ENCODE peak calls at places on chromosomes 3 and 15, in eight cellular contexts. One of them, this sample, is unnamed.

GRCh38 chr3:197501879-197502620 is 53.7 kb downstream of the BDH1 start:
- DNase-seq in colonic mucosa: peak; percentile 89
- DNase-seq in nephron progenitor cell: peak; percentile 33
- DNase-seq in fibroblast of villous mesenchyme: peak; percentile 61
- DNase-seq in endothelial cell: peak; percentile 65
- DNase-seq in fibroblast of mammary gland: peak; percentile 58
- DNase-seq in cardiac fibroblast: peak; percentile 87
- DNase-seq in left ventricle myocardium inferior: no peak
- DNase-seq in this sample: peak; percentile 74

GRCh38 chr3:140011086-140011485 is 76.1 kb downstream of the CLSTN2 start:
- DNase-seq in fibroblast of mammary gland: no peak
- DNase-seq in nephron progenitor cell: no peak
- DNase-seq in left ventricle myocardium inferior: no peak
- DNase-seq in cardiac fibroblast: no peak
- DNase-seq in endothelial cell: no peak
- DNase-seq in fibroblast of villous mesenchyme: no peak
- DNase-seq in colonic mucosa: no peak
- DNase-seq in this sample: no peak

GRCh38 chr15:23447107-23447500 is at the start of gene GOLGA6L2:
- DNase-seq in left ventricle myocardium inferior: no peak
- DNase-seq in nephron progenitor cell: no peak
- DNase-seq in colonic mucosa: no peak
- DNase-seq in fibroblast of mammary gland: peak; percentile 12
- DNase-seq in cardiac fibroblast: no peak
- DNase-seq in endothelial cell: no peak
- DNase-seq in fibroblast of villous mesenchyme: no peak
- DNase-seq in this sample: peak; percentile 30

GRCh38 chr3:176914764-176915163 is 282.5 kb downstream of the TBL1XR1 start:
- DNase-seq in cardiac fibroblast: no peak
- DNase-seq in endothelial cell: no peak
- DNase-seq in left ventricle myocardium inferior: no peak
- DNase-seq in fibroblast of mammary gland: no peak
- DNase-seq in nephron progenitor cell: no peak
- DNase-seq in colonic mucosa: no peak
- DNase-seq in fibroblast of villous mesenchyme: no peak
- DNase-seq in this sample: no peak

GRCh38 chr3:143000525-143000924 is 845 bp upstream of the U2SURP start:
- DNase-seq in fibroblast of villous mesenchyme: peak; percentile 33
- DNase-seq in colonic mucosa: peak; percentile 44
- DNase-seq in nephron progenitor cell: no peak
- DNase-seq in left ventricle myocardium inferior: no peak
- DNase-seq in endothelial cell: no peak
- DNase-seq in cardiac fibroblast: peak; percentile 67
- DNase-seq in fibroblast of mammary gland: peak; percentile 27
- DNase-seq in this sample: no peak

GRCh38 chr15:70720228-70721016 is 42.9 kb downstream of the UACA start:
- DNase-seq in fibroblast of mammary gland: no peak
- DNase-seq in endothelial cell: no peak
- DNase-seq in colonic mucosa: no peak
- DNase-seq in cardiac fibroblast: no peak
- DNase-seq in left ventricle myocardium inferior: no peak
- DNase-seq in nephron progenitor cell: no peak
- DNase-seq in fibroblast of villous mesenchyme: no peak
- DNase-seq in this sample: no peak

GRCh38 chr3:134535186-134535974 is 49.5 kb downstream of the CEP63 start:
- DNase-seq in nephron progenitor cell: no peak
- DNase-seq in cardiac fibroblast: no peak
- DNase-seq in colonic mucosa: no peak
- DNase-seq in endothelial cell: no peak
- DNase-seq in fibroblast of villous mesenchyme: no peak
- DNase-seq in left ventricle myocardium inferior: no peak
- DNase-seq in fibroblast of mammary gland: no peak
- DNase-seq in this sample: no peak

GRCh38 chr3:71779674-71780377 is 5.1 kb downstream of the PROK2 start:
- DNase-seq in left ventricle myocardium inferior: no peak
- DNase-seq in nephron progenitor cell: no peak
- DNase-seq in fibroblast of villous mesenchyme: no peak
- DNase-seq in endothelial cell: no peak
- DNase-seq in cardiac fibroblast: peak; percentile 2
- DNase-seq in colonic mucosa: no peak
- DNase-seq in fibroblast of mammary gland: no peak
- DNase-seq in this sample: no peak

GRCh38 chr3:43155464-43156121 is 49.7 kb upstream of the POMGNT2 start:
- DNase-seq in cardiac fibroblast: peak; percentile 88
- DNase-seq in fibroblast of mammary gland: peak; percentile 88
- DNase-seq in left ventricle myocardium inferior: peak; percentile 60
- DNase-seq in nephron progenitor cell: peak; percentile 52
- DNase-seq in fibroblast of villous mesenchyme: peak; percentile 78
- DNase-seq in colonic mucosa: peak; percentile 60
- DNase-seq in endothelial cell: peak; percentile 72
- DNase-seq in this sample: no peak

GRCh38 chr3:10992017-10992945 is at the start of gene SLC6A1:
- DNase-seq in fibroblast of villous mesenchyme: no peak
- DNase-seq in nephron progenitor cell: peak; percentile 56
- DNase-seq in colonic mucosa: no peak
- DNase-seq in cardiac fibroblast: no peak
- DNase-seq in endothelial cell: peak; percentile 51
- DNase-seq in fibroblast of mammary gland: no peak
- DNase-seq in left ventricle myocardium inferior: no peak
- DNase-seq in this sample: no peak

GRCh38 chr3:17258823-17259436 is 374.2 kb downstream of the PLCL2 start:
- DNase-seq in nephron progenitor cell: peak; percentile 4
- DNase-seq in endothelial cell: peak; percentile 23
- DNase-seq in cardiac fibroblast: peak; percentile 64
- DNase-seq in colonic mucosa: no peak
- DNase-seq in fibroblast of villous mesenchyme: peak; percentile 41
- DNase-seq in fibroblast of mammary gland: peak; percentile 53
- DNase-seq in left ventricle myocardium inferior: no peak
- DNase-seq in this sample: peak; percentile 21

GRCh38 chr3:2456788-2457187 is 358.1 kb downstream of the CNTN4 start:
- DNase-seq in nephron progenitor cell: no peak
- DNase-seq in colonic mucosa: no peak
- DNase-seq in cardiac fibroblast: no peak
- DNase-seq in fibroblast of villous mesenchyme: no peak
- DNase-seq in endothelial cell: no peak
- DNase-seq in left ventricle myocardium inferior: no peak
- DNase-seq in fibroblast of mammary gland: no peak
- DNase-seq in this sample: no peak

GRCh38 chr15:100285641-100286295 is 56.0 kb downstream of the ADAMTS17 start:
- DNase-seq in colonic mucosa: no peak
- DNase-seq in fibroblast of mammary gland: no peak
- DNase-seq in cardiac fibroblast: no peak
- DNase-seq in fibroblast of villous mesenchyme: no peak
- DNase-seq in left ventricle myocardium inferior: no peak
- DNase-seq in endothelial cell: no peak
- DNase-seq in nephron progenitor cell: no peak
- DNase-seq in this sample: no peak

GRCh38 chr15:100314809-100315400 is 26.9 kb downstream of the ADAMTS17 start:
- DNase-seq in colonic mucosa: no peak
- DNase-seq in nephron progenitor cell: no peak
- DNase-seq in fibroblast of villous mesenchyme: no peak
- DNase-seq in fibroblast of mammary gland: no peak
- DNase-seq in endothelial cell: no peak
- DNase-seq in left ventricle myocardium inferior: no peak
- DNase-seq in cardiac fibroblast: no peak
- DNase-seq in this sample: no peak

DNA sequence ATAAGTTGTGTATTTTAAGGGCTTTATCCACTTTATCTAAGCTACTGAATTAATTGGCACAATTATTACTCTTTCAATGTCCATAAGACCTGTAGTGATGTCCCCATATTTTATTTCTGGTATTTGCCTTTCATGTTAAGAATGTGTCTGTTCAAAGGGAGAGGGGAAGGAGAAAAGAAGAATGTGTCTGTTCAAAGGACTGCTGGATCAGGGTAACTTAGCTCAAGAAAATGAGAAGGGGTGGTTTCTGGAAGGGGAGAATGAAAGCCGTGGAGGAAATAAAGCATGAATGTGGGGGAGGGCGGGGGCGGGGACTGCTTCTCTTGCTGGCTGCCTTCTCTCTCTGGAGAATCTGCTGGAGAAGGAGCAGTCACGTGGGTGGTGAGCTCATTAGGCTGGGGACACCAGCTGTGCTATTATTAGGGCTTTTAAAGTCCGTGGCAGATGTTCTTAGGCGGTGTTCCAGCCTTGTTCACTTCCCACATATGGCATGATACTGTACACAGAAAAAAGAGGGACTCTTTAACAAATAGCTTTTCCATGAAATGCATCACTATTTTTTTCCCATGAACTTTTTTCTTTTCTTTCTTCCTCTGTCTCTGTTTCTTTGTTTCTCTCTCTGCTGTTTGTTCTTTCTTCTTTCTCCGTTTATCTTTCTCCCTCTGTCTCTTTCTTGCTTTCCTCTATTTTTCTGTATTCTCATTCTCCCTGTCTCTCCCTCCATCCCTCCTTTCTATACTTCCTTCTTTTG is 63.7 kb upstream of the ULK4 start:
- DNase-seq in left ventricle myocardium inferior: peak; percentile 91
- DNase-seq in colonic mucosa: peak; percentile 86
- DNase-seq in fibroblast of mammary gland: peak; percentile 98
- DNase-seq in fibroblast of villous mesenchyme: peak; percentile 98
- DNase-seq in endothelial cell: peak; percentile 68
- DNase-seq in cardiac fibroblast: peak; percentile 99
- DNase-seq in nephron progenitor cell: peak; percentile 50
- DNase-seq in this sample: peak; percentile 35
- TF ChIP-seq CTCF in left ventricle myocardium inferior: no peak
- TF ChIP-seq CTCF in colonic mucosa: no peak
- TF ChIP-seq CTCF in fibroblast of mammary gland: no peak
- TF ChIP-seq CTCF in fibroblast of villous mesenchyme: no peak
- TF ChIP-seq CTCF in endothelial cell: no peak
- TF ChIP-seq CTCF in cardiac fibroblast: no peak
- TF ChIP-seq CTCF in nephron progenitor cell: no peak
- TF ChIP-seq CTCF in this sample: no peak

GRCh38 chr3:133489466-133490085 is 83.9 kb upstream of the CDV3 start:
- DNase-seq in nephron progenitor cell: no peak
- DNase-seq in cardiac fibroblast: peak; percentile 42
- DNase-seq in endothelial cell: no peak
- DNase-seq in fibroblast of villous mesenchyme: no peak
- DNase-seq in left ventricle myocardium inferior: no peak
- DNase-seq in fibroblast of mammary gland: peak; percentile 60
- DNase-seq in colonic mucosa: no peak
- DNase-seq in this sample: no peak

GRCh38 chr3:133487920-133488540 is 85.5 kb upstream of the CDV3 start:
- DNase-seq in nephron progenitor cell: no peak
- DNase-seq in fibroblast of mammary gland: peak; percentile 58
- DNase-seq in endothelial cell: no peak
- DNase-seq in cardiac fibroblast: peak; percentile 65
- DNase-seq in fibroblast of villous mesenchyme: peak; percentile 46
- DNase-seq in left ventricle myocardium inferior: no peak
- DNase-seq in colonic mucosa: peak; percentile 74
- DNase-seq in this sample: peak; percentile 70

GRCh38 chr3:133487204-133487603 is 86.3 kb upstream of the CDV3 start:
- DNase-seq in nephron progenitor cell: no peak
- DNase-seq in fibroblast of mammary gland: no peak
- DNase-seq in colonic mucosa: peak; percentile 90
- DNase-seq in fibroblast of villous mesenchyme: no peak
- DNase-seq in left ventricle myocardium inferior: no peak
- DNase-seq in endothelial cell: no peak
- DNase-seq in cardiac fibroblast: no peak
- DNase-seq in this sample: no peak

GRCh38 chr3:133488785-133489367 is 84.6 kb upstream of the CDV3 start:
- DNase-seq in fibroblast of mammary gland: peak; percentile 62
- DNase-seq in left ventricle myocardium inferior: no peak
- DNase-seq in cardiac fibroblast: peak; percentile 67
- DNase-seq in fibroblast of villous mesenchyme: peak; percentile 74
- DNase-seq in endothelial cell: no peak
- DNase-seq in nephron progenitor cell: no peak
- DNase-seq in colonic mucosa: no peak
- DNase-seq in this sample: no peak

GRCh38 chr3:133486658-133487057 is 86.8 kb downstream of the BFSP2 start:
- DNase-seq in fibroblast of mammary gland: no peak
- DNase-seq in cardiac fibroblast: no peak
- DNase-seq in endothelial cell: no peak
- DNase-seq in fibroblast of villous mesenchyme: no peak
- DNase-seq in colonic mucosa: no peak
- DNase-seq in nephron progenitor cell: no peak
- DNase-seq in left ventricle myocardium inferior: no peak
- DNase-seq in this sample: no peak
- TF ChIP-seq CTCF in fibroblast of mammary gland: no peak
- TF ChIP-seq CTCF in cardiac fibroblast: no peak
- TF ChIP-seq CTCF in endothelial cell: no peak
- TF ChIP-seq CTCF in fibroblast of villous mesenchyme: no peak
- TF ChIP-seq CTCF in colonic mucosa: no peak
- TF ChIP-seq CTCF in nephron progenitor cell: no peak
- TF ChIP-seq CTCF in left ventricle myocardium inferior: no peak
- TF ChIP-seq CTCF in this sample: no peak

DNA sequence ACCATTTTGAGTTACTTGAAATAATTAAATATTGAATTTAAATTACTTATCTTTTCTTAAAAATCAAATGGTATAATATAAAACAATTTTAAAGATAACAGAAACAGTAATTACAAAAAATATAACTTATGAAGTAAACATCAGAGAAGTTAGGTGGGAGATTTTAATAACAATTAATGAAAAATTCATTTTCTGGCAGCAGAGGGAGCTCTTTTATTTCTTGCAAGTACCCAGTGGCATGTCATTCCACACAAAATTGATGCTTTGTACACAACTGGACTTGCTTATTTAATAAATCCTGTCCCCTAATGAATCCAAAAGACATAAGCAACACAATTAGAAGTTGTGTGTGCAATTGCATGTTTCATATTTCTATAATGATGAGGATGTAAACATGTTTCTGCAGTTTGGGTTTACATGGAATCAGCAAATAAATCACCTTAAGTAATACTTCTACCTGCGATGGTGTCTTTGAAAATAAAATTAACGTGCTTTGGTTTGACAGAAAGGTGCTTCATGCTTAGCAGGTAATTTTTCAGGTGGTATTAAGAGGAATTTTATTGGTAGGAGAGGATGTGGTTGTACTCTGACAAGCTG is 861.3 kb downstream of the ZPLD1 start:
- DNase-seq in fibroblast of mammary gland: peak; percentile 0
- DNase-seq in nephron progenitor cell: no peak
- DNase-seq in colonic mucosa: no peak
- DNase-seq in left ventricle myocardium inferior: no peak
- DNase-seq in cardiac fibroblast: peak; percentile 9
- DNase-seq in endothelial cell: no peak
- DNase-seq in fibroblast of villous mesenchyme: no peak
- DNase-seq in this sample: no peak
- TF ChIP-seq CTCF in fibroblast of mammary gland: peak; percentile 21
- TF ChIP-seq CTCF in nephron progenitor cell: peak; percentile 45
- TF ChIP-seq CTCF in colonic mucosa: no peak
- TF ChIP-seq CTCF in left ventricle myocardium inferior: peak; percentile 21
- TF ChIP-seq CTCF in cardiac fibroblast: no peak
- TF ChIP-seq CTCF in endothelial cell: peak; percentile 31
- TF ChIP-seq CTCF in fibroblast of villous mesenchyme: no peak
- TF ChIP-seq CTCF in this sample: peak; percentile 28

DNA sequence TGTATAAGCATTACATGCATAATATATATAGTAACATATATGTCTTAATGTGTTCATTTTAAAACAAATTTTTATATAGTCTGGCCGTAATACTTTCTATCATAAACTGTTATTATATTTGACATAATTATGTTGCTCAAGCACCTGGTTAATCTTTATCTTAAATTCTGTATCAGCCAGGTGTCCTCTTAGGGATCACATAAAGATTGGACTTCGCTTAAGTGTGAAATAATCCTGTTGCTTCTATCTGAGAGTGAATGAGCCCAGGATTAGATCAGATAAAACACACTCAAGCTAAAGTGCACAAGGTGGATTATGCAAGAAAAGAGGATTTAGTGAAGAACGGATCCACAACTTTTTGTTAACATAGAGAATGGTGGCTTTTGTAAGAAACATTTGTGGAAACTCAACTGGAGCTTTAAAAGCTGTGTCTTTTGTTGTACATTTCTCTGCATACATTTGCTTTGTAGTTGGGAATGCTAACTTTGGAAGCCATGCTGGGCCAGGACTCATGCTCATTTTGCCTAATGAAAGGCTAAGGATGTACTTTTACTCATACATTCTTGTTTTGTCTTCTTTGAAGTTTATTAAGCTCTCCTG is 437.8 kb downstream of the ZIC1 start:
- DNase-seq in endothelial cell: no peak
- DNase-seq in left ventricle myocardium inferior: no peak
- DNase-seq in fibroblast of mammary gland: no peak
- DNase-seq in fibroblast of villous mesenchyme: no peak
- DNase-seq in cardiac fibroblast: no peak
- DNase-seq in colonic mucosa: no peak
- DNase-seq in nephron progenitor cell: no peak
- DNase-seq in this sample: no peak
- TF ChIP-seq CTCF in endothelial cell: no peak
- TF ChIP-seq CTCF in left ventricle myocardium inferior: no peak
- TF ChIP-seq CTCF in fibroblast of mammary gland: no peak
- TF ChIP-seq CTCF in fibroblast of villous mesenchyme: no peak
- TF ChIP-seq CTCF in cardiac fibroblast: no peak
- TF ChIP-seq CTCF in colonic mucosa: no peak
- TF ChIP-seq CTCF in nephron progenitor cell: no peak
- TF ChIP-seq CTCF in this sample: no peak